ENCODE peak calls at places on chromosomes 7 and 10, in eight cellular contexts. T, S, B, Q, K, Y, M and U are unnamed samples. For H3K27me3 and H3K4me1, the result is how much of the 10 kb centered on the place peaks cover.

GRCh38 chr7:122415510-122415909 is 111.0 kb upstream of the FEZF1 start:
- ATAC-seq in B (no peak), K (no peak), T (no peak), Y (no peak), Q (no peak), S (no peak), M (no peak), U (no peak)

GRCh38 chr7:128914566-128915151 is 4.2 kb upstream of the KCP start:
- ATAC-seq in M (no peak), K (peak), T (no peak), Q (no peak), Y (no peak), B (no peak), S (no peak), U (no peak)

GRCh38 chr7:88377421-88377820 is 70.7 kb upstream of the STEAP4 start:
- ATAC-seq in S (peak), K (no peak), T (no peak), B (no peak), Q (no peak), Y (no peak), M (no peak), U (no peak)

GRCh38 chr10:63885159-63885558 is 364.0 kb downstream of the REEP3 start:
- ATAC-seq in Q (no peak), Y (no peak), K (no peak), M (no peak), S (peak), B (no peak), T (no peak), U (no peak)

GRCh38 chr7:4282434-4283223 is 399.5 kb upstream of the FOXK1 start:
- ATAC-seq in B (no peak), S (peak), T (no peak), Q (no peak), M (no peak), Y (no peak), K (no peak), U (no peak)

GRCh38 chr7:158695726-158696452 is 8.7 kb downstream of the NCAPG2 start:
- ATAC-seq in Y (peak), Q (peak), B (peak), T (peak), K (peak), M (peak), S (peak), U (peak)

GRCh38 chr7:958221-959200 is 4.0 kb upstream of the ADAP1 start:
- ATAC-seq in B (no peak), S (no peak), K (no peak), T (no peak), M (no peak), Y (no peak), Q (no peak), U (no peak)

GRCh38 chr10:94777886-94778458 is 15.5 kb downstream of the CYP2C19 start:
- ATAC-seq in K (no peak), Q (peak), M (no peak), S (no peak), B (no peak), Y (no peak), T (no peak), U (no peak)

GRCh38 chr7:140197218-140197890 is 20.6 kb upstream of the KDM7A start:
- ATAC-seq in Y (no peak), B (no peak), Q (no peak), S (peak), K (no peak), T (no peak), M (no peak), U (no peak)

GRCh38 chr10:100829933-100830727 is 82.6 kb upstream of the SLF2 start:
- ATAC-seq in T (no peak), Y (no peak), Q (no peak), B (no peak), K (no peak), S (no peak), M (no peak), U (no peak)

GRCh38 chr10:98308602-98309365 is 40.8 kb upstream of the LOXL4 start:
- ATAC-seq in T (no peak), B (no peak), Q (peak), M (peak), S (peak), Y (no peak), K (no peak), U (peak)

GRCh38 chr10:17676919-17677318 is 33.0 kb downstream of the STAM start:
- ATAC-seq in Q (no peak), S (no peak), B (no peak), M (no peak), T (no peak), K (no peak), Y (no peak), U (no peak)

GRCh38 chr7:150450491-150450992 is at the start of gene GIMAP8:
- ATAC-seq in B (no peak), Y (peak), K (peak), T (peak), Q (peak), M (peak), S (no peak), U (peak)

GRCh38 chr7:99478464-99479440 is 6.1 kb downstream of the ZNF789 start:
- ATAC-seq in B (no peak), S (no peak), K (no peak), T (peak), Q (no peak), Y (no peak), M (no peak), U (peak)

GRCh38 chr7:6231184-6231583 is 41.2 kb downstream of the CYTH3 start:
- ATAC-seq in B (no peak), T (no peak), K (no peak), Y (no peak), M (no peak), S (peak), Q (no peak), U (no peak)

GRCh38 chr7:111513566-111513965 is 48.7 kb downstream of the IMMP2L start:
- ATAC-seq in Y (no peak), K (no peak), M (no peak), T (no peak), Q (no peak), S (no peak), B (no peak), U (no peak)

GRCh38 chr10:116253716-116254115 is 19.3 kb downstream of the GFRA1 start:
- ATAC-seq in T (no peak), S (no peak), Y (no peak), K (no peak), Q (no peak), M (no peak), B (no peak), U (no peak)

GRCh38 chr7:77226357-77226839 is 26.8 kb upstream of the FGL2 start:
- ATAC-seq in Q (no peak), S (no peak), M (no peak), K (no peak), Y (no peak), B (no peak), T (no peak), U (peak)

GRCh38 chr7:143285454-143285756 is 647 bp downstream of the TMEM139 start:
- ATAC-seq in T (peak), M (no peak), Y (no peak), K (no peak), B (peak), Q (peak), S (peak), U (no peak)

GRCh38 chr7:101511965-101512364 is 117.1 kb downstream of the MYL10 start:
- ATAC-seq in B (no peak), K (no peak), T (no peak), S (no peak), M (no peak), Y (no peak), Q (no peak), U (no peak)

GRCh38 chr7:9307131-9307530 is 873.7 kb downstream of the NXPH1 start:
- ATAC-seq in M (no peak), S (no peak), T (no peak), B (no peak), Q (no peak), K (no peak), Y (no peak), U (no peak)

GRCh38 chr7:44286618-44287487 is 38.5 kb downstream of the CAMK2B start:
- ATAC-seq in T (no peak), K (no peak), B (no peak), Y (no peak), S (no peak), Q (no peak), M (no peak), U (no peak)

GRCh38 chr10:69359089-69360025 is 57.4 kb downstream of the TACR2 start:
- ATAC-seq in M (no peak), T (peak), B (no peak), Q (peak), Y (peak), S (no peak), K (peak), U (no peak)

GRCh38 chr7:36283711-36284130 is 105.9 kb upstream of the ANLN start:
- ATAC-seq in B (peak), S (no peak), Q (peak), T (peak), M (peak), K (no peak), Y (peak), U (peak)

GRCh38 chr10:123323884-123324283 is 169.7 kb downstream of the BUB3 start:
- ATAC-seq in K (no peak), Q (no peak), Y (no peak), S (no peak), M (no peak), B (no peak), T (no peak), U (no peak)

GRCh38 chr10:94129393-94130130 is 135.8 kb downstream of the PLCE1 start:
- ATAC-seq in K (no peak), Y (no peak), T (no peak), B (no peak), S (peak), M (no peak), Q (no peak), U (no peak)

GRCh38 chr10:58590152-58590551 is 77.5 kb downstream of the BICC1 start:
- ATAC-seq in S (peak), K (no peak), M (peak), T (peak), Y (no peak), B (peak), Q (peak), U (peak)

GRCh38 chr7:155804431-155804831 is 7.8 kb downstream of the SHH start:
- ATAC-seq in Y (no peak), B (no peak), T (peak), Q (no peak), S (no peak), M (no peak), K (no peak), U (no peak)

GRCh38 chr7:158811461-158811860 is 17.8 kb downstream of the ESYT2 start:
- ATAC-seq in T (peak), Y (peak), B (peak), M (peak), Q (no peak), K (no peak), S (peak), U (peak)

GRCh38 chr10:23362069-23362830 is 17.7 kb upstream of the C10orf67 start:
- ATAC-seq in S (no peak), Q (no peak), K (no peak), Y (no peak), B (no peak), T (no peak), M (no peak), U (no peak)

GRCh38 chr10:68578945-68579344 is 18.8 kb downstream of the TET1 start:
- ATAC-seq in Q (no peak), M (no peak), B (no peak), T (no peak), K (no peak), S (no peak), Y (no peak), U (peak)

GRCh38 chr7:137927386-137927785 is 74.5 kb downstream of the CREB3L2 start:
- ATAC-seq in S (no peak), K (no peak), T (no peak), M (no peak), B (no peak), Q (no peak), Y (no peak), U (no peak)
- H3K27me3 ChIP-seq in S (under half), K (under half), T (under half), M (under half), B (under half), Q (under half), Y (under half), U (under half)

DNA sequence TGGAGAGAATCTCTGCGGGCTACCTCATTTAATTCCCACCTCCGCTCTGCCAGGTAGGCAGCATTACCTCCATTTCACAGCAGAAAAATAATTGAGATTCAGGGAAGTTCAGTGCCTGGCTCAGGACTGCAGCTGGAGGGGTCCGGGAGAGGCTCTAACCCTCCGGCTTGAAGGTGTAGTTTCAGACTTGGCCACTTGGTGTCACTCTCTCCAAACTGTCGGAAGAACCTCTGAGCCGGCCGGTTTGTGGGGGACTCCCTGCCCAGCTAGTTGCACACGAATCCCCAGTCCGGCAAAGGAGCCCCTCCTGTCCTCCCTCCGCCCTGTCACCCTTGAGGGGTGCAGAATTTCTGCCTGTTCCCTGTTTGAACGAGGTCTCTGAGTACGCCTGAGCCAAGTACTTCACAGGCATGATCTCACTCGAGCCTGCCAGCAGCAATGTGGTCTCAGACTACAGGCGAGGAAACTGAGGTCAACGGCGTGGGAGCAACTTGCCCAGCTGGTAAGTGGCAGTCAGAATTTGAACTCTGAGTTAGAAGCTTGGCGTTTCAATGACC is 144.7 kb upstream of the ZNF716 start:
- ATAC-seq in M (peak), Y (peak), S (no peak), K (peak), B (no peak), Q (peak), T (peak), U (no peak)
- TF ChIP-seq CTCF in M (no peak), Y (no peak), S (peak), K (no peak), B (no peak), Q (peak), T (peak), U (no peak)

DNA sequence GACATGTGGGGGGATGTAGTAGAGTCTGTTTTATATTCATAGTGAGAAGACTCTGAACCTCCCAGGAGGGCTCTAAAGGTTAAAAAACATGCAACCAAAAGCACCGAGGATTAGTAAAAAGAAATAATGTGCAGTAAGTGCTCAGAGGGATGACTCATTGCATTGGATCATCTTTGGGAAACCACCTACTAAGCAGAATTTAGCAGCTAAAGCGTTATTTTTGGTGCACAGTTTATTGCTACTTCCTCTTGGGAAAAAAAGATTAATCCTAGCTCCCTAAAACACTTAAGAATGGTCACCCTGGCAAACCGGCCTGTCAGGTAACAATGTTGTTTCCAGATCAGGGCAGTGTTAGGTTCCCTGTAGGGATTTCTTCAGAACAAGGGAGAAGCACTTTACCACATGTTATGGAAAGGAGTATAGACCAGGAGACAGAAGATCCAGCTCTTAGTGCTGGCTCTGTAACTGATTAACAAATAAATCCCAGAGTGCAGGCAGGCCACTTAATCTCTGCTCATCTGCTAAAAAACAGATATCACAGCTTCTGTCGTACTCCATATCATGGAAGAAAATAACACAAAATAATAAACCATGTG is 44.8 kb upstream of the FAM133B start:
- ATAC-seq in S (peak), Y (no peak), M (peak), Q (peak), T (peak), K (no peak), B (peak), U (no peak)
- H3K4me1 ChIP-seq in S (under half), Y (under half), M (under half), Q (under half), T (under half), K (under half), B (under half), U (under half)

DNA sequence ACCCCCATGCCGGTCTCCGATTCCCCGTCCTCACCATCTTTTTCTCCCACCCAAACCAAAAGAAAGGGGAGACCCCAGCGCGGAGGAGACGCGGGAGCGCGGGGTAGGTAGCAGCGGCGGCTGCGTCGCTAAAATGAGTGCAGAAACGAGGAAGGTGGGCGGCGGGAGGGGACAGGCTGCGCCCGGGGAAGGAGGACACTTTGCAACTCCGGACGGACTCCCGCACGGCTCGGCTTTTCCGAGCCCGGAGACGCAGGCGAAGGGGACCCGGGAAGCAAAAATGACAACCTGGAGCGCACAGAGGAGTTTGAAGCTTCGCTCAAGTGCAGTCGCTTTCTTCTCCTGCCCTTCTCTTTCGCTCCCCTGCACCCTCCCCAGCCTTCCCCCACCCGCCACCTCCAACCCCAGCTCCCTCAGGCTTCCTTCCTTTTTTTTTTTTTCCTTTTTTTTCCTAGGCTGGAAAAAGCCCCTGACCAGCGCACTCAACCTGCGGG is 481 bp downstream of the SFMBT2 start:
- ATAC-seq in K (no peak), Y (peak), Q (no peak), T (peak), B (no peak), M (peak), S (no peak), U (no peak)
- H3K27me3 ChIP-seq in K (under half), Y (under half), Q (under half), T (under half), B (under half), M (under half), S (half or more), U (under half)

GRCh38 chr10:78513330-78513729 is 479.7 kb downstream of the RPS24 start:
- ATAC-seq in T (peak), K (no peak), M (no peak), Y (no peak), Q (peak), B (no peak), S (no peak), U (no peak)

GRCh38 chr10:78508955-78509354 is 475.3 kb downstream of the RPS24 start:
- ATAC-seq in Y (no peak), S (no peak), Q (no peak), T (no peak), M (no peak), K (no peak), B (no peak), U (no peak)

GRCh38 chr10:78511324-78512204 is 477.9 kb downstream of the RPS24 start:
- ATAC-seq in S (no peak), Y (no peak), K (no peak), B (no peak), M (peak), Q (no peak), T (no peak), U (no peak)

GRCh38 chr10:78512205-78512550 is 478.5 kb downstream of the RPS24 start:
- ATAC-seq in T (no peak), S (no peak), K (no peak), Q (no peak), Y (no peak), M (no peak), B (no peak), U (no peak)

DNA sequence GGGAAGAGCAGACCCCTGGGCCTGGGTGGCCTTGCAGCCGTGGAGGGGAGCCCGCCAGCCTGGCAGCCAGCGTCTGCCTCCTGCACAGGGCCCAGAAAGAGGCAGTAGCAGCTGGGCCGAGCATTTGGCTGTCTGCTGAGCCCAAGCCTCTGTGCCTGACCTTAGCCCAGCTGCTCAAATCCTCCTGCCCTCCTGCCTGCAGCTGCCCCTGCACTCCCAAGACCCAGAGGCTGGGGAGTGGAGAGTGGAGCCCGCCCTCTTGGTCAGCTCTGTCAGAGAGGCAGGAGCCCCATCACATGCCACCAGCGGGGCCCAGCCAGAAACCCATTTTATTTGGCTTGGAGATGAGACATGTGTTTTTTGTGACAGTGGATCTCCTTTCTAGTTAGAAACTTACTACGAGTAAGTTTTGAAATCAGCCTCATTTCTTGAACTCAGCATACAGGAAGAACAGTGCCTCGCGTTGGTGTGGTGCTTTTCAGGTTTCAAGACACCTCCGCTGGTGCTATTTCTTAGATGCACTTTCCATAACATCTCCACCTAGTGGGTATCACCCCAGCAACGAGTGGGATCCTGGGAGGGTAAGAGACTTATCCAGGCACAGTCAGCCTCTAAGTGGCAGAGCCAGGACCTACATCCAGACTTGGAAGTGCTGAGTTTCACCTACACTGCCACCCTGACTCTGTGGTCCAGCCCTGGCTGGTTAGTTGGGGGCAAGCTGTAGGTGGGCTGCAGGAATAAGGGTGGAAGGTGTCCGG is 477.1 kb downstream of the RPS24 start:
- ATAC-seq in T (peak), S (no peak), Q (no peak), M (no peak), Y (no peak), K (no peak), B (no peak), U (no peak)
- TF ChIP-seq CTCF in T (no peak), S (no peak), Q (no peak), M (no peak), Y (no peak), K (no peak), B (no peak), U (no peak)

DNA sequence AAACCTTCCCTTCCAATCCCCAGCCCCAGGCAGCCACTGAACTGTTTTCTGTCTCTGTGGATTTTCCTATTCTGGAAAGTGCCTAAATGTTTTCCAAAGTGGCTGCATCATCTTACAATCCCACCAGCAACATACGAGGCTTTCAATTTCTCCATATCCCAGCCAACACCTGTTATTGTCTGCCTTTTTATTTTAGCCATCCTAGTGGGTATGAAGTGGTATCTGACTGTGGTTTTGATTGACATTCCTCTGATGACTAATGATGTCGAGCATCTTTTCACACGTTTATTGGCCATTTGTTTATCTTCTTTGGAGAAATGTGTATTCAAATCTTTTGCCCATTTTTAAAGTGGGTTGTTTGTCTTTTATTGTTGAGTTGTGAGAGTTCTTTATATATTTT is 6.2 kb upstream of the SMC3 start:
- ATAC-seq in S (no peak), M (no peak), K (no peak), T (no peak), B (no peak), Q (no peak), Y (no peak), U (no peak)
- H3K4me1 ChIP-seq in S (under half), M (under half), K (under half), T (under half), B (under half), Q (under half), Y (under half), U (under half)